ENCODE peak calls at places on chromosomes 5 and 9, in four cellular contexts. Q is uterus, I is vagina, T is fibroblast of lung. P is an unnamed sample.
A peak's percentile ranks its signal among the peaks of the same experiment; 100 is the strongest.

GRCh38 chr9:36119476-36119875 is 17.1 kb upstream of the GLIPR2 start:
- DNase-seq in I (no peak), T (no peak), Q (no peak), P (no peak)

GRCh38 chr5:20041326-20041977 is 53.5 kb upstream of the CDH18 start:
- DNase-seq in Q (no peak), I (no peak), T (peak; percentile 46), P (no peak)

GRCh38 chr9:137255448-137256114 is 454 bp downstream of the NELFB start:
- DNase-seq in Q (no peak), T (peak; percentile 28), I (no peak), P (no peak)

GRCh38 chr5:137751869-137752491 is 2.2 kb downstream of the HNRNPA0 start:
- DNase-seq in I (no peak), T (peak; percentile 89), Q (no peak), P (no peak)

GRCh38 chr9:94780516-94780950 is 54.0 kb downstream of the AOPEP start:
- DNase-seq in Q (no peak), T (no peak), I (peak; percentile 19), P (no peak)

GRCh38 chr5:9567039-9567438 is 21.2 kb upstream of the SEMA5A start:
- DNase-seq in I (no peak), Q (no peak), T (no peak), P (no peak)

GRCh38 chr5:76406014-76406413 is 2.9 kb downstream of the IQGAP2 start:
- DNase-seq in Q (no peak), I (no peak), T (no peak), P (no peak)

GRCh38 chr5:39025456-39025855 is 48.7 kb downstream of the RICTOR start:
- DNase-seq in I (no peak), T (no peak), Q (no peak), P (no peak)

GRCh38 chr9:90767523-90768100 is 34.0 kb upstream of the SYK start:
- DNase-seq in I (no peak), Q (no peak), T (no peak), P (no peak)

GRCh38 chr9:116978155-116978554 is 291.1 kb downstream of the TRIM32 start:
- DNase-seq in Q (no peak), T (no peak), I (no peak), P (no peak)

GRCh38 chr5:139806726-139807646 is 11.4 kb downstream of the PSD2 start:
- DNase-seq in I (no peak), T (no peak), Q (no peak), P (peak; percentile 48)

DNA sequence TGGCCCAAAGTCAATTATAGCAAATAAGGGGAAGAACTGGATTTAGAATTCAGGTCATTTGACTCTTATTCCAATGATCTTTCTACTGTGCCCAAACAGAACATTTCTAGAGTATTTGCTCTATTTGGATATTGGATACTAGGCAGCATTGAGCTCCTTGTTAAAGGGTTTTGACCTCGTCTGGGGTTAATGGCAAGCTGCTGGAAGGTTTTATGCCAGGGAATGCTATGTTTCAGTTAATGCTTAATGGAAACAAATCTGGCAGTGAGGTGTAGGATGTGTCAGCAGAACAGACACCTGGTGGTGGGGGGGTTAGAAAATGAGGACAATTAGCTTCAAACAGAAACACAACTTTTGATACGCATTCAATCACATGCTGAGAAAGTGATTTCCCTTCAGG is 51.5 kb downstream of the AGXT2 start:
- DNase-seq in I (no peak), Q (no peak), T (no peak), P (no peak)
- H3K4me3 ChIP-seq in I (no peak overlapping the region), Q (no peak overlapping the region), T (no peak overlapping the region), P (no peak overlapping the region)

GRCh38 chr5:37323607-37324006 is 47.3 kb downstream of the NUP155 start:
- DNase-seq in I (no peak), Q (no peak), T (no peak), P (no peak)

DNA sequence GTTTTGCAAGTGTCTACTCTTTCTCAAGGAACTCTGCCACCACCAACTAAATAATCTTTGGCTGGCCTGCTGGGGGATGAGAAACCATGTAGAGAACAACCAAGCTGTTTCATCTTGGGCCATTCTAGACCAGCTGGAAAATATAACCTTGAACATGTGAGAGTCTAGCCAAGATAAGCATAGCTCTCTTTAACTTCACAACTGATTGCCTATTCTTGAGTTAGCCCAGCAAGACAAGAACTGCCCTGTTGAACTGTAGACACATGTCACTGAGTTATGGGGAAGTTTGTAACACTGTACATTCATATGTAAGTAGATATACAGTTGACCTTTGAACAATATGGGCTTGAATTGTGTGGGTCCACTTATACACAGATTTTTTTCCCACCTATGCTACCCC is 44.4 kb downstream of the NUP155 start:
- DNase-seq in I (no peak), Q (no peak), T (no peak), P (no peak)
- H3K36me3 ChIP-seq in I (peaks cover 75% of the 10 kb centered on the region), Q (no peaks in the 10 kb centered on the region), T (peaks cover 8% of the 10 kb centered on the region), P (peaks cover 96% of the 10 kb centered on the region)

GRCh38 chr9:7094052-7094451 is 336.3 kb downstream of the KDM4C start:
- DNase-seq in T (no peak), I (no peak), Q (no peak), P (no peak)
- TF ChIP-seq CTCF in T (peak; percentile 35), I (no peak), Q (no peak), P (peak; percentile 49)

GRCh38 chr5:74430910-74431309 is 209.6 kb downstream of the ENC1 start:
- DNase-seq in T (no peak), Q (no peak), I (no peak), P (no peak)
- H3K4me3 ChIP-seq in T (no peak overlapping the region), Q (no peak overlapping the region), I (no peak overlapping the region), P (no peak overlapping the region)

DNA sequence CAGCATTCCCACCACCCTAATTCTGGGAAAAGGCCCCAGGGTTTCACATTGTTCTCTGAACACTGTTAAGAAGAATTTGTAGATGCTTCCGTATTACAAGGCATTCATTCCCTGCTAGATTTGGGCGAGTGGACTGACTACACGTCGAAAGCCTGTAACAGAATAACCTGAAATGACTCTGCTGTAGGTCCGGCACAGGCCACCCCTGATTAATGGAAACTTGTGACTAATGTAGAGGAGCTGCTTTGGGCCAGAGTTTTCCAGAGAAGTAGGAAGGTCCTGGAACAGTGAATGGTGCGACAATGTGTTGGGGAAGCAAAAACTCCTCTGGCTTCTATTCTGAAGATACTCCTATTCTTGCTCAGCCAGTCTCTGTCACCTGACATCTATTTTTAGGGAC is 87.6 kb downstream of the NR3C1 start:
- DNase-seq in I (no peak), T (no peak), Q (no peak), P (no peak)
- H3K36me3 ChIP-seq in I (peaks cover 9% of the 10 kb centered on the region), T (peaks cover 7% of the 10 kb centered on the region), Q (no peaks in the 10 kb centered on the region), P (peaks cover 27% of the 10 kb centered on the region)